ENCODE peak calls at places on chromosome 19, in nine cellular contexts. T, B, G, F, O, Q, A, J and X are unnamed samples.

GRCh38 chr19:31066385-31066784 is 282.9 kb downstream of the TSHZ3 start:
- DNase-seq in G (peak; percentile 51), A (peak; percentile 2), F (no peak), J (peak; percentile 90), T (no peak), B (no peak), O (no peak), Q (no peak), X (no peak)

GRCh38 chr19:29815231-29815630 is 3.4 kb downstream of the CCNE1 start:
- DNase-seq in O (no peak), Q (no peak), B (no peak), A (no peak), F (peak; percentile 96), G (no peak), J (no peak), T (no peak), X (no peak)

GRCh38 chr19:56538761-56539263 is at the start of gene ZFP28:
- DNase-seq in O (peak; percentile 89), F (no peak), G (no peak), J (peak; percentile 79), A (no peak), Q (peak; percentile 89), B (peak; percentile 79), T (peak; percentile 95), X (no peak)

GRCh38 chr19:16893686-16893990 is 4.8 kb downstream of the F2RL3 start:
- DNase-seq in A (no peak), J (peak; percentile 81), O (no peak), B (no peak), F (no peak), G (no peak), Q (peak; percentile 62), T (peak; percentile 76), X (no peak)

GRCh38 chr19:46303702-46304397 is 7.0 kb downstream of the HIF3A start:
- DNase-seq in A (peak; percentile 86), B (peak; percentile 58), O (peak; percentile 63), J (peak; percentile 80), F (no peak), G (no peak), T (peak; percentile 93), Q (peak; percentile 76), X (no peak)

GRCh38 chr19:4597278-4597974 is 37.9 kb upstream of the SEMA6B start:
- DNase-seq in G (no peak), A (no peak), F (no peak), T (no peak), O (no peak), J (peak; percentile 74), Q (no peak), B (no peak), X (no peak)

GRCh38 chr19:3759482-3760254 is 1.8 kb downstream of the APBA3 start:
- DNase-seq in T (peak; percentile 74), J (no peak), B (no peak), G (no peak), A (no peak), O (no peak), F (no peak), Q (no peak), X (no peak)

GRCh38 chr19:45113628-45114027 is 20.6 kb downstream of the PPP1R37 start:
- DNase-seq in T (no peak), O (no peak), J (no peak), F (no peak), G (no peak), Q (no peak), B (no peak), A (peak; percentile 54), X (no peak)

GRCh38 chr19:13906525-13906904 is 514 bp downstream of the CC2D1A start:
- DNase-seq in Q (no peak), A (peak; percentile 59), F (peak; percentile 33), B (no peak), O (no peak), G (no peak), T (no peak), J (peak; percentile 73), X (peak; percentile 51)

GRCh38 chr19:54534156-54534555 is 31.5 kb downstream of the LAIR2 start:
- DNase-seq in F (no peak), B (no peak), A (no peak), G (no peak), J (no peak), O (no peak), T (no peak), Q (no peak), X (no peak)

GRCh38 chr19:54532528-54532927 is 29.9 kb downstream of the LAIR2 start:
- DNase-seq in G (no peak), B (no peak), O (no peak), A (no peak), J (no peak), Q (no peak), F (peak; percentile 40), T (no peak), X (no peak)

GRCh38 chr19:54530866-54531265 is 28.2 kb downstream of the LAIR2 start:
- DNase-seq in O (no peak), F (no peak), A (no peak), B (no peak), Q (no peak), T (no peak), G (no peak), J (no peak), X (no peak)

GRCh38 chr19:54535601-54536000 is 33.0 kb downstream of the LAIR2 start:
- DNase-seq in A (no peak), J (no peak), Q (no peak), O (no peak), T (no peak), G (no peak), B (no peak), F (no peak), X (no peak)

GRCh38 chr19:54533476-54533875 is 30.8 kb downstream of the LAIR2 start:
- DNase-seq in J (no peak), O (no peak), F (no peak), T (no peak), B (no peak), Q (no peak), G (no peak), A (no peak), X (no peak)
- H3K9me3 ChIP-seq in J (peaks cover 3% of the 10 kb centered on the region), O (no peaks in the 10 kb centered on the region), F (no peaks in the 10 kb centered on the region), T (no peaks in the 10 kb centered on the region), B (no peaks in the 10 kb centered on the region), Q (no peaks in the 10 kb centered on the region), G (peaks cover 6% of the 10 kb centered on the region), A (no peaks in the 10 kb centered on the region), X (no peaks in the 10 kb centered on the region)

GRCh38 chr19:27689734-27690241 is 1523.2 kb downstream of the UQCRFS1 start:
- DNase-seq in T (no peak), G (no peak), B (no peak), F (no peak), J (no peak), A (no peak), Q (no peak), O (no peak), X (no peak)

GRCh38 chr19:27691991-27692390 is 1521.0 kb downstream of the UQCRFS1 start:
- DNase-seq in G (no peak), O (no peak), B (no peak), J (no peak), T (no peak), Q (no peak), F (no peak), A (no peak), X (no peak)

GRCh38 chr19:27694361-27695055 is 1518.4 kb downstream of the UQCRFS1 start:
- DNase-seq in O (no peak), Q (no peak), A (no peak), T (no peak), G (no peak), J (no peak), F (no peak), B (no peak), X (no peak)
- H3K9me3 ChIP-seq in O (peaks cover 46% of the 10 kb centered on the region), Q (no peaks in the 10 kb centered on the region), A (no peaks in the 10 kb centered on the region), T (peaks cover 29% of the 10 kb centered on the region), G (no peaks in the 10 kb centered on the region), J (no peaks in the 10 kb centered on the region), F (no peaks in the 10 kb centered on the region), B (no peaks in the 10 kb centered on the region), X (peaks cover 35% of the 10 kb centered on the region)

DNA sequence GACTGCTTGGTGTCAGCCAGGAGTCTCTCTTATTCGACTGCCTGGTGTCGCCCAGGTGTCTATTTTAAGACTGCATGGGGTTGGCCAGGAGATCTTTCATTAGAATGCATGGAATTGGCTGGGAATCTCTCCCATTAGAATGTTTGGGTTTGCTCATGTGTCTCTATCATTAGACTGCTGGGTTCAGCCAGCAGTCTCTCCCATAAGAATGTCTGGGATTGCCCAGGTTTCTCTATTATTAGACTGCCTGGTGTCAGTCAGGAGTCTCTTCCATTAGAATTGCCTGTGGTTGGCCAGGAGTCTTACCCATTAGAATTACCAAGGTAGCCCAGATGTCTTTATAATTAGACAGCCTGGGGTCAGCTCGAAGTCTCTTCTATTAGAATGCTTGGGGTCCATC is 1496.0 kb downstream of the UQCRFS1 start:
- DNase-seq in B (no peak), T (no peak), O (no peak), A (no peak), J (no peak), F (no peak), G (no peak), Q (no peak), X (no peak)
- H3K9me3 ChIP-seq in B (no peaks in the 10 kb centered on the region), T (peaks cover 43% of the 10 kb centered on the region), O (peaks cover 51% of the 10 kb centered on the region), A (no peaks in the 10 kb centered on the region), J (no peaks in the 10 kb centered on the region), F (no peaks in the 10 kb centered on the region), G (no peaks in the 10 kb centered on the region), Q (peaks cover 2% of the 10 kb centered on the region), X (no peaks in the 10 kb centered on the region)

GRCh38 chr19:57688011-57688763 is 6.4 kb downstream of the ZNF551 start:
- DNase-seq in T (no peak), A (no peak), G (no peak), J (no peak), F (no peak), O (no peak), B (no peak), Q (no peak), X (no peak)
- H3K9me3 ChIP-seq in T (peaks cover 75% of the 10 kb centered on the region), A (no peaks in the 10 kb centered on the region), G (peaks cover 66% of the 10 kb centered on the region), J (peaks cover 41% of the 10 kb centered on the region), F (no peaks in the 10 kb centered on the region), O (peaks cover 100% of the 10 kb centered on the region), B (peaks cover 23% of the 10 kb centered on the region), Q (peaks cover 18% of the 10 kb centered on the region), X (peaks cover 72% of the 10 kb centered on the region)

GRCh38 chr19:456547-457110 is 4.2 kb downstream of the SHC2 start:
- DNase-seq in Q (no peak), A (no peak), F (no peak), J (no peak), G (no peak), O (no peak), T (no peak), B (no peak), X (no peak)
- H3K9me3 ChIP-seq in Q (no peaks in the 10 kb centered on the region), A (no peaks in the 10 kb centered on the region), F (no peaks in the 10 kb centered on the region), J (no peaks in the 10 kb centered on the region), G (peaks cover 3% of the 10 kb centered on the region), O (no peaks in the 10 kb centered on the region), T (no peaks in the 10 kb centered on the region), B (no peaks in the 10 kb centered on the region), X (no peaks in the 10 kb centered on the region)

GRCh38 chr19:50046649-50047503 is 21.1 kb downstream of the ZNF473 start:
- DNase-seq in F (no peak), A (peak; percentile 67), G (no peak), B (no peak), J (no peak), O (peak; percentile 42), Q (no peak), T (no peak), X (peak; percentile 35)
- H3K9me3 ChIP-seq in F (no peaks in the 10 kb centered on the region), A (no peaks in the 10 kb centered on the region), G (peaks cover 58% of the 10 kb centered on the region), B (peaks cover 23% of the 10 kb centered on the region), J (peaks cover 56% of the 10 kb centered on the region), O (peaks cover 66% of the 10 kb centered on the region), Q (peaks cover 2% of the 10 kb centered on the region), T (peaks cover 32% of the 10 kb centered on the region), X (peaks cover 27% of the 10 kb centered on the region)

DNA sequence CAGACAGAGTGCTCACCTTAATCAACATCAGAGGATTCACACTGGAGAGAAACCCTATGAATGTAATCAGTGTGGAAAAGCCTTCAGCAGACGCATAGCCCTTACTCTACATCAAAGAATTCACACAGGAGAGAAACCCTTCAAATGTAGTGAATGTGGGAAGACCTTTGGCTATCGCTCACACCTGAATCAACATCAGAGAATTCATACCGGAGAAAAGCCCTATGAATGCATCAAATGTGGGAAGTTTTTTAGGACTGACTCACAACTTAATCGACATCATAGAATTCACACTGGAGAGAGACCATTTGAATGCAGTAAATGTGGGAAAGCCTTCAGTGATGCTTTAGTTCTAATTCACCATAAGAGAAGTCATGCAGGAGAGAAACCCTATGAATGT is 18.3 kb downstream of the ZNF527 start:
- DNase-seq in O (no peak), T (no peak), J (no peak), G (no peak), B (no peak), F (no peak), A (no peak), Q (no peak), X (no peak)
- H3K9me3 ChIP-seq in O (peaks cover 100% of the 10 kb centered on the region), T (peaks cover 79% of the 10 kb centered on the region), J (peaks cover 38% of the 10 kb centered on the region), G (peaks cover 41% of the 10 kb centered on the region), B (peaks cover 6% of the 10 kb centered on the region), F (no peaks in the 10 kb centered on the region), A (no peaks in the 10 kb centered on the region), Q (peaks cover 25% of the 10 kb centered on the region), X (peaks cover 88% of the 10 kb centered on the region)